ENCODE peak calls at places on chromosomes 4 and X, in ten cellular contexts. One of them, this sample, is unnamed.

GRCh38 chr4:48854395-48854683 is 23.5 kb downstream of the OCIAD1 start:
- DNase-seq in GM13977: no peak
- DNase-seq in H9: no peak
- DNase-seq in activated CD8-positive, alpha-beta T cell treated with anti-CD3 and anti-CD28 coated beads for 36 hours: no peak
- DNase-seq in A549: no peak
- DNase-seq in Calu3: no peak
- DNase-seq in osteocyte: no peak
- DNase-seq in natural killer cell: no peak
- DNase-seq in fibroblast of lung: no peak
- DNase-seq in upper lobe of right lung: no peak
- DNase-seq in this sample: no peak

GRCh38 chr4:25223770-25224375 is 10.0 kb upstream of the PI4K2B start:
- DNase-seq in osteocyte: no peak
- DNase-seq in GM13977: no peak
- DNase-seq in upper lobe of right lung: no peak
- DNase-seq in fibroblast of lung: peak; percentile 38
- DNase-seq in A549: no peak
- DNase-seq in activated CD8-positive, alpha-beta T cell treated with anti-CD3 and anti-CD28 coated beads for 36 hours: peak; percentile 17
- DNase-seq in natural killer cell: no peak
- DNase-seq in H9: peak; percentile 46
- DNase-seq in Calu3: peak; percentile 18
- DNase-seq in this sample: no peak

GRCh38 chrX:54288277-54288676 is 69.6 kb downstream of the WNK3 start:
- DNase-seq in A549: no peak
- DNase-seq in Calu3: no peak
- DNase-seq in natural killer cell: no peak
- DNase-seq in fibroblast of lung: no peak
- DNase-seq in GM13977: no peak
- DNase-seq in osteocyte: no peak
- DNase-seq in upper lobe of right lung: no peak
- DNase-seq in activated CD8-positive, alpha-beta T cell treated with anti-CD3 and anti-CD28 coated beads for 36 hours: no peak
- DNase-seq in H9: no peak
- DNase-seq in this sample: no peak

GRCh38 chr4:170887396-170887795 is 797.6 kb upstream of the AADAT start:
- DNase-seq in fibroblast of lung: peak; percentile 0
- DNase-seq in upper lobe of right lung: no peak
- DNase-seq in osteocyte: no peak
- DNase-seq in activated CD8-positive, alpha-beta T cell treated with anti-CD3 and anti-CD28 coated beads for 36 hours: no peak
- DNase-seq in Calu3: no peak
- DNase-seq in GM13977: no peak
- DNase-seq in natural killer cell: no peak
- DNase-seq in A549: no peak
- DNase-seq in H9: no peak
- DNase-seq in this sample: no peak

GRCh38 chr4:76308548-76308947 is 2.0 kb downstream of the STBD1 start:
- DNase-seq in upper lobe of right lung: no peak
- DNase-seq in fibroblast of lung: no peak
- DNase-seq in A549: no peak
- DNase-seq in activated CD8-positive, alpha-beta T cell treated with anti-CD3 and anti-CD28 coated beads for 36 hours: no peak
- DNase-seq in H9: no peak
- DNase-seq in natural killer cell: no peak
- DNase-seq in GM13977: no peak
- DNase-seq in osteocyte: no peak
- DNase-seq in Calu3: peak; percentile 33
- DNase-seq in this sample: no peak

GRCh38 chrX:41723305-41723704 is 676 bp upstream of the GPR82 start:
- DNase-seq in natural killer cell: no peak
- DNase-seq in H9: no peak
- DNase-seq in Calu3: no peak
- DNase-seq in fibroblast of lung: no peak
- DNase-seq in osteocyte: no peak
- DNase-seq in A549: no peak
- DNase-seq in activated CD8-positive, alpha-beta T cell treated with anti-CD3 and anti-CD28 coated beads for 36 hours: no peak
- DNase-seq in GM13977: no peak
- DNase-seq in upper lobe of right lung: no peak
- DNase-seq in this sample: no peak

GRCh38 chrX:67613366-67613765 is 69.5 kb downstream of the AR start:
- DNase-seq in natural killer cell: no peak
- DNase-seq in Calu3: no peak
- DNase-seq in upper lobe of right lung: no peak
- DNase-seq in GM13977: no peak
- DNase-seq in activated CD8-positive, alpha-beta T cell treated with anti-CD3 and anti-CD28 coated beads for 36 hours: no peak
- DNase-seq in H9: no peak
- DNase-seq in osteocyte: no peak
- DNase-seq in A549: no peak
- DNase-seq in fibroblast of lung: peak; percentile 58
- DNase-seq in this sample: no peak

GRCh38 chr4:3228881-3229280 is 20.1 kb upstream of the MSANTD1 start:
- DNase-seq in GM13977: no peak
- DNase-seq in upper lobe of right lung: no peak
- DNase-seq in A549: no peak
- DNase-seq in fibroblast of lung: no peak
- DNase-seq in Calu3: no peak
- DNase-seq in activated CD8-positive, alpha-beta T cell treated with anti-CD3 and anti-CD28 coated beads for 36 hours: no peak
- DNase-seq in osteocyte: no peak
- DNase-seq in H9: no peak
- DNase-seq in natural killer cell: no peak
- DNase-seq in this sample: no peak

DNA sequence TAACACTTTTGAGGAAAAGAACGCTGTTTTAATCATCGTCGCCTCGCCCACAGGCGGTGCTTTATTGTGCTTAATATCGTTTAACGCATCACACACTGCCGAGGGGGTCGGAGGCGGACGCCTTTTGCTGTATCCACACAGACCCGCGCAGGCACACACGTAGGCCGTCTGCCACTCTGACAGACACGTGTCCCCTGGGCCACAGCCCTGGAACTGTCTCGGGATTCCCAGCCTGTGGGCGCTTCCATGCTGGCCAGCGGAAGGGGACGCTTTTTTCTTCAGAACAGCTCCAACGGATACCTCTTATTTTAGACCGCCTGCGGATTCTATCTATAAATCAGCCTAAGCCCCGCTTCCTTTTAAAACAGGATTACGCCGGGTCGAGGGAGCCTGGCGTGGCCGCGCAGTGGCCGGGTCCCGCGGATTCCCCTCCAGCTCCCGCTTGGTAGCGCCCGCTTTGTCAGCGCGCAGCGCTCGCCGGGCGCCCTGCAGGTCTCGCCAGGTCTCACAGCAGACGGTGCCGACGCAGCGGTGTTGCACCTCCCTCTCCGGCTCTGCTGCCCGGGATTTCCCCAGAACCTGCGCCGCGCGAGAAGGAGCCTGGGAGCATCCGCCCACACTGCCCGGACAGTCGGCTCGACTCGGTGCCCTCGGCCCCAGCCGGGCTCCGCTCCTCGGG is at the start of gene NOCT:
- DNase-seq in H9: peak; percentile 87
- DNase-seq in GM13977: peak; percentile 97
- DNase-seq in A549: peak; percentile 72
- DNase-seq in activated CD8-positive, alpha-beta T cell treated with anti-CD3 and anti-CD28 coated beads for 36 hours: peak; percentile 97
- DNase-seq in Calu3: peak; percentile 87
- DNase-seq in upper lobe of right lung: peak; percentile 96
- DNase-seq in fibroblast of lung: peak; percentile 92
- DNase-seq in natural killer cell: peak; percentile 90
- DNase-seq in osteocyte: peak; percentile 96
- DNase-seq in this sample: peak; percentile 92
- TF ChIP-seq CTCF in H9: no peak
- TF ChIP-seq CTCF in GM13977: peak; percentile 18
- TF ChIP-seq CTCF in A549: no peak
- TF ChIP-seq CTCF in activated CD8-positive, alpha-beta T cell treated with anti-CD3 and anti-CD28 coated beads for 36 hours: no peak
- TF ChIP-seq CTCF in Calu3: no peak
- TF ChIP-seq CTCF in upper lobe of right lung: peak; percentile 22
- TF ChIP-seq CTCF in fibroblast of lung: peak; percentile 7
- TF ChIP-seq CTCF in natural killer cell: no peak
- TF ChIP-seq CTCF in osteocyte: no peak
- TF ChIP-seq CTCF in this sample: peak; percentile 39

GRCh38 chrX:71214604-71215334 is 8.3 kb upstream of the GJB1 start:
- DNase-seq in upper lobe of right lung: peak; percentile 60
- DNase-seq in activated CD8-positive, alpha-beta T cell treated with anti-CD3 and anti-CD28 coated beads for 36 hours: no peak
- DNase-seq in Calu3: peak; percentile 82
- DNase-seq in A549: no peak
- DNase-seq in fibroblast of lung: no peak
- DNase-seq in GM13977: no peak
- DNase-seq in osteocyte: no peak
- DNase-seq in H9: no peak
- DNase-seq in natural killer cell: no peak
- DNase-seq in this sample: no peak

GRCh38 chrX:71214152-71214551 is 8.9 kb upstream of the GJB1 start:
- DNase-seq in GM13977: no peak
- DNase-seq in H9: no peak
- DNase-seq in fibroblast of lung: no peak
- DNase-seq in Calu3: no peak
- DNase-seq in upper lobe of right lung: no peak
- DNase-seq in osteocyte: no peak
- DNase-seq in A549: no peak
- DNase-seq in natural killer cell: no peak
- DNase-seq in activated CD8-positive, alpha-beta T cell treated with anti-CD3 and anti-CD28 coated beads for 36 hours: no peak
- DNase-seq in this sample: no peak

GRCh38 chrX:71215335-71215912 is 7.6 kb upstream of the GJB1 start:
- DNase-seq in H9: no peak
- DNase-seq in activated CD8-positive, alpha-beta T cell treated with anti-CD3 and anti-CD28 coated beads for 36 hours: no peak
- DNase-seq in fibroblast of lung: no peak
- DNase-seq in upper lobe of right lung: no peak
- DNase-seq in A549: no peak
- DNase-seq in osteocyte: no peak
- DNase-seq in Calu3: peak; percentile 11
- DNase-seq in natural killer cell: no peak
- DNase-seq in GM13977: no peak
- DNase-seq in this sample: no peak

GRCh38 chrX:71210829-71211228 is 12.2 kb upstream of the GJB1 start:
- DNase-seq in A549: no peak
- DNase-seq in fibroblast of lung: peak; percentile 34
- DNase-seq in osteocyte: no peak
- DNase-seq in natural killer cell: no peak
- DNase-seq in H9: no peak
- DNase-seq in activated CD8-positive, alpha-beta T cell treated with anti-CD3 and anti-CD28 coated beads for 36 hours: no peak
- DNase-seq in GM13977: no peak
- DNase-seq in upper lobe of right lung: no peak
- DNase-seq in Calu3: no peak
- DNase-seq in this sample: no peak

DNA sequence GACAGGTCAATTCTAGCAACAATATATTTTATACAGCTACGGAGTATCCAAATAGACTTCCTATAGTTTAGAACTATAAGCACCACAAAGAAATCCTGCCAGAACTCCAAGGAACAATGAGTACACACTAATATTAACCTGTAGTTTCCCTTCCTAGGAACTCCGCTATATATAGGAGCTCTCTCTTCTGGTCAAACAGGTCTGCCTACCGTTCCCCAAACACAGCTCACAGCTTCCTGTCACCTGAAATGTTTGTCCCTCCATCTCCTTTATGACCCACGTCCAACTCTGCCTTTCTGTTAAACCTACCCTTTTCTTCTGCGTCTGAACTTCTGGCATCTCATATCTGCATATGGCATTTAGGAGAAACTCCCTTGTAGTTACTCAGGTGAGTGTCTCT is 10.5 kb upstream of the GJB1 start:
- DNase-seq in upper lobe of right lung: no peak
- DNase-seq in Calu3: peak; percentile 34
- DNase-seq in activated CD8-positive, alpha-beta T cell treated with anti-CD3 and anti-CD28 coated beads for 36 hours: no peak
- DNase-seq in osteocyte: no peak
- DNase-seq in GM13977: no peak
- DNase-seq in natural killer cell: no peak
- DNase-seq in A549: no peak
- DNase-seq in fibroblast of lung: no peak
- DNase-seq in H9: no peak
- DNase-seq in this sample: no peak
- TF ChIP-seq CTCF in upper lobe of right lung: no peak
- TF ChIP-seq CTCF in Calu3: no peak
- TF ChIP-seq CTCF in activated CD8-positive, alpha-beta T cell treated with anti-CD3 and anti-CD28 coated beads for 36 hours: no peak
- TF ChIP-seq CTCF in osteocyte: no peak
- TF ChIP-seq CTCF in GM13977: no peak
- TF ChIP-seq CTCF in natural killer cell: no peak
- TF ChIP-seq CTCF in A549: no peak
- TF ChIP-seq CTCF in fibroblast of lung: no peak
- TF ChIP-seq CTCF in H9: no peak
- TF ChIP-seq CTCF in this sample: no peak

DNA sequence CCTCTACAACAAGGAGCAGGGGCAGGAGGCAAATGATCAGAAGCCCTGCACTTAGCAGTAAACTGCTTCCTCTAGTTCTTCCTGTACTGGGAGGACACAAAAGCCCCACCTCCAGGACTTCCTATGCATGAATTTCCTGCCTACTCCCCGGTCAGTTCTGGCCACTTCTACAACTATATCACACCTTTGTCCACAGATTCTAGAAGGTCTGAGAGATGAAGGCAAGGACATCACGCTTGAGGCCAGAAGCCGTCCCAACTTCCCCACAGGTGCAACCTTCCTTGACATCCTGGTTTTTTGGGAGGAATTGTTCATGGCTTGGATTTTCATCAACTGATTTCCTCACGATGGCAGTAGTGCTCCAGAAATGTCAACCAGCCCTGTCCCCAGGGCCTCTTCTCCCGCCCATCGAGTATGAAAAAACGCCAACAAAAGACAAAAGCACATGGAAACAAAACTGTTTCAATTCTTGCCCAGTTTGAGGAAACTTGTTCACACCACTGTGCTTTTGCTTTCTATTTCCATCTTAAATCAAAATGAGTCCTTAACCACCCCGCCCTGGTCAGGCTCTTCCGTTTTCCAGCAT is 206.5 kb upstream of the STK26 start:
- DNase-seq in activated CD8-positive, alpha-beta T cell treated with anti-CD3 and anti-CD28 coated beads for 36 hours: peak; percentile 58
- DNase-seq in upper lobe of right lung: no peak
- DNase-seq in natural killer cell: peak; percentile 49
- DNase-seq in fibroblast of lung: peak; percentile 58
- DNase-seq in Calu3: no peak
- DNase-seq in A549: no peak
- DNase-seq in osteocyte: no peak
- DNase-seq in GM13977: peak; percentile 52
- DNase-seq in H9: no peak
- DNase-seq in this sample: no peak
- TF ChIP-seq CTCF in activated CD8-positive, alpha-beta T cell treated with anti-CD3 and anti-CD28 coated beads for 36 hours: no peak
- TF ChIP-seq CTCF in upper lobe of right lung: peak; percentile 34
- TF ChIP-seq CTCF in natural killer cell: peak; percentile 73
- TF ChIP-seq CTCF in fibroblast of lung: no peak
- TF ChIP-seq CTCF in Calu3: no peak
- TF ChIP-seq CTCF in A549: peak; percentile 32
- TF ChIP-seq CTCF in osteocyte: no peak
- TF ChIP-seq CTCF in GM13977: peak; percentile 68
- TF ChIP-seq CTCF in H9: no peak
- TF ChIP-seq CTCF in this sample: no peak

DNA sequence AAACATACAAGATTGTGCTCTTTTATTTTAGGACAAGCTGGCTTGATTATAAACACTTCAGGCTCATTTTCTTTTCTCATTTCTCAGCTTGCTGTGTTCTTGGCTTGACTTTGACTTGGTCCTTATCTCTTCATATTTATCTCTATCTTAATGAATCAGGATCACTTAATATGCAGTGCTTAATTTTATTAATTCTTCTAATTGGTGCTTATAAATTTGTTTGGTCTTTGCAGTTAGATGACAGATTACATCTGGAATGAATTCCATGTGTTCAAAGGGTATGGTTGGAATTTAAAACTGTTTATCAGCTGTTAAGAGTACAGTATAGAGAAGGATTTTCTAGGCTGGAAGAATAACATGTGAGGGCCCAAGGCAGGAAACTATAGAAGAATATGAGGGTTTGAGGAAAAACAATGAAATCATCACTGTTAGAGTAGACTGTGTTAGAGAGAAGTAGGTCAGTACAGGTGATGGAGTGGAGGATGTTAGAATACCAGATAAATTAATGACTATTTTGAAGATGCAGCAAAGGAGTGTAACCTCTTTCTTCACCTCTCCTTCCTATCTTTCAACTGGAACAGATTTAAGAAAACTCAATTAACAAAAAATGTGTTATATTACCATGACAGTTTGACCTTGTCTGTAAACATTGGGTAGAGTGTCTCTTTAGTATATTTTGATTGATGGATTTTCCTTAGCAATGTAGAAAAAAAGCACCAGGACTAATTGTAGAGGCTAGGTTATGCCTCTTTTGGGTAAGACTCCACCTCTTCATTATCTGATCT is 169.7 kb downstream of the RAPGEF2 start:
- DNase-seq in fibroblast of lung: peak; percentile 46
- DNase-seq in H9: no peak
- DNase-seq in Calu3: no peak
- DNase-seq in A549: no peak
- DNase-seq in activated CD8-positive, alpha-beta T cell treated with anti-CD3 and anti-CD28 coated beads for 36 hours: no peak
- DNase-seq in natural killer cell: no peak
- DNase-seq in upper lobe of right lung: no peak
- DNase-seq in osteocyte: no peak
- DNase-seq in GM13977: no peak
- DNase-seq in this sample: no peak
- TF ChIP-seq CTCF in fibroblast of lung: no peak
- TF ChIP-seq CTCF in H9: no peak
- TF ChIP-seq CTCF in Calu3: no peak
- TF ChIP-seq CTCF in A549: no peak
- TF ChIP-seq CTCF in activated CD8-positive, alpha-beta T cell treated with anti-CD3 and anti-CD28 coated beads for 36 hours: no peak
- TF ChIP-seq CTCF in natural killer cell: no peak
- TF ChIP-seq CTCF in upper lobe of right lung: no peak
- TF ChIP-seq CTCF in osteocyte: no peak
- TF ChIP-seq CTCF in GM13977: no peak
- TF ChIP-seq CTCF in this sample: no peak

This sample was measured in type B pancreatic cell.